ENCODE peak calls at places on chromosomes 16 and 17, in seven cellular contexts. X is CD8-positive, alpha-beta T cell; A is endothelial cell; V is fibroblast of pulmonary artery; B is A549; L is bronchial epithelial cell; G is fibroblast of the aortic adventitia. E is an unnamed sample.

GRCh38 chr17:71441098-71441497 is 679.7 kb upstream of the SOX9 start:
- DNase-seq in G (peak), V (peak), A (no peak), L (peak), B (peak), X (no peak), E (peak)

GRCh38 chr17:80838381-80839345 is 153.0 kb upstream of the CHMP6 start:
- DNase-seq in A (no peak), X (no peak), B (no peak), G (no peak), L (no peak), V (no peak), E (no peak)

GRCh38 chr16:7596285-7596684 is 263.6 kb downstream of the RBFOX1 start:
- DNase-seq in A (no peak), X (no peak), B (no peak), V (no peak), G (no peak), L (no peak), E (no peak)

GRCh38 chr17:44076716-44077594 is 6.4 kb downstream of the G6PC3 start:
- DNase-seq in X (no peak), L (no peak), A (no peak), V (no peak), B (no peak), G (no peak), E (no peak)

GRCh38 chr16:50282955-50283631 is 16.7 kb downstream of the ADCY7 start:
- DNase-seq in V (no peak), G (no peak), A (no peak), L (no peak), B (no peak), X (no peak), E (no peak)

GRCh38 chr17:1976000-1976682 is 49.0 kb downstream of the RTN4RL1 start:
- DNase-seq in B (no peak), V (no peak), L (no peak), A (no peak), X (no peak), G (no peak), E (no peak)

GRCh38 chr17:79835470-79835899 is 3.8 kb downstream of the CBX4 start:
- DNase-seq in B (no peak), G (no peak), X (no peak), V (no peak), A (no peak), L (no peak), E (no peak)

GRCh38 chr17:64706224-64707076 is 44.3 kb upstream of the SMURF2 start:
- DNase-seq in A (peak), L (peak), V (peak), G (no peak), B (peak), X (no peak), E (no peak)

GRCh38 chr17:31677681-31678080 is 181.4 kb downstream of the COPRS start:
- DNase-seq in X (no peak), V (no peak), G (no peak), B (no peak), A (no peak), L (no peak), E (no peak)

GRCh38 chr16:11692651-11693050 is 24.4 kb downstream of the SNN start:
- DNase-seq in B (no peak), G (no peak), X (no peak), A (no peak), V (no peak), L (no peak), E (no peak)

GRCh38 chr16:71216714-71217113 is 13.8 kb downstream of the HYDIN start:
- DNase-seq in B (no peak), A (no peak), G (no peak), X (no peak), L (no peak), V (no peak), E (no peak)

GRCh38 chr16:71214771-71215381 is 15.6 kb downstream of the HYDIN start:
- DNase-seq in A (no peak), B (peak), G (peak), V (peak), L (peak), X (no peak), E (no peak)
- TF ChIP-seq CTCF in A (no peak), B (peak), G (no peak), V (no peak), L (peak), X (no peak), E (peak)

GRCh38 chr17:49515196-49515770 is 20.2 kb downstream of the NGFR start:
- DNase-seq in L (peak), B (peak), V (peak), G (peak), A (no peak), X (no peak), E (peak)
- TF ChIP-seq CTCF in L (no peak), B (no peak), V (peak), G (peak), A (no peak), X (no peak), E (peak)

GRCh38 chr17:47652570-47652969 is 2.9 kb downstream of the KPNB1 start:
- DNase-seq in L (no peak), A (peak), B (no peak), G (peak), X (no peak), V (peak), E (peak)

GRCh38 chr17:47649153-47649971 is at the start of gene KPNB1:
- DNase-seq in A (peak), L (peak), V (peak), X (peak), B (peak), G (peak), E (peak)

GRCh38 chr17:47651704-47652103 is 2.0 kb downstream of the KPNB1 start:
- DNase-seq in V (no peak), A (no peak), X (no peak), G (no peak), L (no peak), B (no peak), E (no peak)

GRCh38 chr17:47649972-47650524 is 329 bp downstream of the KPNB1 start:
- DNase-seq in B (no peak), A (no peak), L (peak), X (no peak), G (no peak), V (no peak), E (no peak)

GRCh38 chr17:47650525-47651522 is 1.1 kb downstream of the KPNB1 start:
- DNase-seq in G (peak), A (peak), X (peak), B (peak), V (peak), L (peak), E (peak)
- TF ChIP-seq CTCF in G (no peak), A (no peak), X (no peak), B (no peak), V (no peak), L (no peak), E (no peak)

DNA sequence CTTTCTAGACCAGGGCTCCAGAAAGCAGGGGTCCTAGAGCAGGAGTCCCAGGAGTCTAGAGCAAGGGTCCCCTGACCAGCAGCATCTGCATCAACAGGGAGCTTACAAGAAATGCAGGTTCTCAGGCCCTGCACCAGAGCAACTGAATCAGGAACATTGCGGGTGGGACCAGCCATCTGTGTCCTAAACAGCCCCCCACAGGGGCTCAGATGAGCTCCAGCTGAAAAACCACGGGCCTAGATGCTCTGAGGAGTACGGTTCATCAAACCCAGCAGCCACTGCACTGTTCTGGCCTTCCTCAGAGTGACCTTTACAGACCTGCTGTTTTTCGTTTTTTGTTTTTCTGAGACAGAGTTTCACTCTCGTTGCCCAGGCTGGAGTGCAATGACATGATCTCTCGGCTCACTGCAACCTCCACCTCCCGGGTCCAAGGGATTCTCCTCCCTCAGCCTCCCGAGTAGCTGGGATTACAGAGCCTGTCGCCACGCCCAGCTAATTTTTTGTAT is 438.2 kb downstream of the SOX9 start:
- DNase-seq in B (no peak), V (no peak), X (no peak), A (no peak), L (no peak), G (no peak), E (no peak)
- TF ChIP-seq CTCF in B (no peak), V (no peak), X (no peak), A (no peak), L (no peak), G (no peak), E (no peak)

DNA sequence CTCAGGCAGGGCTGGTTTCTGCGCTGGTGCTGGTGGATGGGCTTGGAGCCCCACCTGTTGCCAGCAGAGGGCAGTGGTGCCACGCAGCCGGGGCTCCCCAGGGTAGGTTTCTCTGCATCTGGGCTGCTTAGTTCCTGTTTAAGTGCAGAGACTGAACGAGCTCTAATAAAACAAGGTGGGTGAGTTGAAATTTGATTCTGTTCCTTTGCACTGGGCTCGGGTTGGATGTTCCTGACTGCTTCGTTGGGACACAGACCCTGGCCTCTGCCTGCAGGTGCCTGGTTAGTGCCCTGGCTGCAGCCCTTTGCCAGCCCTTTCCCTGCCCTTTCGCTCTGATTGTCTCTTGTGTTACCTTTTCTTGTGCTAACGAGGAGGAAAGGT is 30.0 kb downstream of the TBCD start:
- DNase-seq in V (peak), B (peak), A (peak), L (peak), X (peak), G (peak), E (peak)
- TF ChIP-seq CTCF in V (peak), B (peak), A (peak), L (peak), X (peak), G (peak), E (peak)